ENCODE peak calls at places on chromosomes 13 and 19, in seven cellular contexts. B, N, H, J, V, A and K are unnamed samples.

GRCh38 chr19:34237283-34237682 is 17.1 kb upstream of the GARRE1 start:
- DNase-seq in B (no peak), N (no peak), H (no peak), J (no peak), V (no peak), A (no peak), K (no peak)

GRCh38 chr19:33157906-33158305 is 26.0 kb downstream of the WDR88 start:
- DNase-seq in B (no peak), N (no peak), H (no peak), J (no peak), V (no peak), A (no peak), K (no peak)

GRCh38 chr13:92390217-92390616 is 836.4 kb upstream of the GPC6 start:
- DNase-seq in B (peak), N (no peak), H (no peak), J (no peak), V (no peak), A (no peak), K (peak)

GRCh38 chr19:10936661-10937084 is 8.1 kb downstream of the TIMM29 start:
- DNase-seq in B (peak), N (peak), H (no peak), J (peak), V (peak), A (no peak), K (peak)

GRCh38 chr19:14059093-14059480 is 2.8 kb downstream of the PALM3 start:
- DNase-seq in B (no peak), N (no peak), H (no peak), J (no peak), V (no peak), A (no peak), K (no peak)

GRCh38 chr13:79281335-79281734 is 124.7 kb downstream of the RBM26 start:
- DNase-seq in B (no peak), N (no peak), H (no peak), J (no peak), V (no peak), A (no peak), K (no peak)

GRCh38 chr19:2719910-2720776 is 1.0 kb downstream of the DIRAS1 start:
- DNase-seq in B (no peak), N (peak), H (peak), J (peak), V (no peak), A (no peak), K (no peak)

GRCh38 chr19:12779162-12779993 is 4.0 kb upstream of the HOOK2 start:
- DNase-seq in B (peak), N (peak), H (peak), J (no peak), V (no peak), A (no peak), K (peak)

GRCh38 chr19:58328999-58329398 is 2.2 kb downstream of the ZSCAN22 start:
- DNase-seq in B (peak), N (no peak), H (no peak), J (no peak), V (no peak), A (no peak), K (no peak)

GRCh38 chr13:27960362-27961226 is 8.5 kb downstream of the CDX2 start:
- DNase-seq in B (peak), N (peak), H (no peak), J (peak), V (peak), A (no peak), K (no peak)

GRCh38 chr13:20473139-20473538 is 52.5 kb downstream of the CRYL1 start:
- DNase-seq in B (no peak), N (peak), H (no peak), J (no peak), V (no peak), A (no peak), K (no peak)

GRCh38 chr19:31600731-31601295 is 251.6 kb upstream of the TSHZ3 start:
- DNase-seq in B (no peak), N (no peak), H (no peak), J (no peak), V (no peak), A (no peak), K (no peak)

GRCh38 chr13:44117351-44117750 is 237.6 kb downstream of the LACC1 start:
- DNase-seq in B (no peak), N (peak), H (no peak), J (no peak), V (no peak), A (no peak), K (peak)

GRCh38 chr19:31054430-31054829 is 294.8 kb downstream of the TSHZ3 start:
- DNase-seq in B (no peak), N (peak), H (no peak), J (peak), V (no peak), A (peak), K (peak)

GRCh38 chr19:41551212-41551610 is 24.8 kb upstream of the CEACAM21 start:
- DNase-seq in B (no peak), N (no peak), H (no peak), J (no peak), V (no peak), A (no peak), K (no peak)

GRCh38 chr13:73355134-73355533 is 296.3 kb downstream of the KLF5 start:
- DNase-seq in B (no peak), N (no peak), H (no peak), J (no peak), V (no peak), A (no peak), K (no peak)

GRCh38 chr13:91058919-91059318 is 288.6 kb upstream of the MIR17HG start:
- DNase-seq in B (no peak), N (no peak), H (no peak), J (no peak), V (no peak), A (no peak), K (no peak)

GRCh38 chr19:13906525-13906904 is 514 bp downstream of the CC2D1A start:
- DNase-seq in B (peak), N (peak), H (no peak), J (no peak), V (peak), A (no peak), K (no peak)

GRCh38 chr19:13839193-13839937 is 37.6 kb upstream of the NANOS3 start:
- DNase-seq in B (peak), N (peak), H (peak), J (peak), V (no peak), A (peak), K (peak)

GRCh38 chr13:67827992-67828391 is 597.9 kb upstream of the PCDH9 start:
- DNase-seq in B (no peak), N (no peak), H (no peak), J (no peak), V (no peak), A (no peak), K (no peak)

GRCh38 chr19:34508540-34508939 is 27.0 kb downstream of the WTIP start:
- DNase-seq in B (no peak), N (no peak), H (no peak), J (peak), V (no peak), A (no peak), K (no peak)

GRCh38 chr13:35888327-35888940 is 242.7 kb downstream of the DCLK1 start:
- DNase-seq in B (peak), N (no peak), H (no peak), J (no peak), V (no peak), A (no peak), K (no peak)

GRCh38 chr19:1764293-1764683 is 11.0 kb downstream of the ONECUT3 start:
- DNase-seq in B (no peak), N (no peak), H (no peak), J (no peak), V (no peak), A (no peak), K (no peak)

GRCh38 chr13:29497137-29497654 is 98.3 kb downstream of the SLC7A1 start:
- DNase-seq in B (peak), N (peak), H (peak), J (no peak), V (no peak), A (no peak), K (no peak)

GRCh38 chr13:36454962-36455361 is 22.7 kb downstream of the CCNA1 start:
- DNase-seq in B (no peak), N (no peak), H (no peak), J (no peak), V (no peak), A (no peak), K (no peak)

GRCh38 chr13:77300176-77301141 is 26.4 kb downstream of the MYCBP2 start:
- DNase-seq in B (no peak), N (peak), H (peak), J (peak), V (no peak), A (no peak), K (peak)

GRCh38 chr13:46124531-46124966 is 19.7 kb upstream of the CPB2 start:
- DNase-seq in B (no peak), N (no peak), H (no peak), J (no peak), V (no peak), A (no peak), K (no peak)

GRCh38 chr19:6963937-6964336 is 57.3 kb downstream of the MBD3L2B start:
- DNase-seq in B (no peak), N (no peak), H (no peak), J (no peak), V (no peak), A (peak), K (peak)

GRCh38 chr19:40190891-40191835 is at the start of gene MAP3K10:
- DNase-seq in B (peak), N (peak), H (peak), J (peak), V (peak), A (peak), K (peak)

GRCh38 chr13:26978081-26978860 is 193.3 kb downstream of the USP12 start:
- DNase-seq in B (no peak), N (no peak), H (peak), J (no peak), V (peak), A (no peak), K (no peak)

GRCh38 chr13:42355118-42355840 is 83.3 kb downstream of the AKAP11 start:
- DNase-seq in B (peak), N (no peak), H (no peak), J (no peak), V (no peak), A (peak), K (no peak)

GRCh38 chr13:99987180-99988047 is 5.8 kb downstream of the ZIC2 start:
- DNase-seq in B (peak), N (no peak), H (no peak), J (no peak), V (no peak), A (no peak), K (no peak)

GRCh38 chr13:33169273-33169980 is 116.1 kb downstream of the STARD13 start:
- DNase-seq in B (no peak), N (peak), H (no peak), J (peak), V (no peak), A (no peak), K (peak)